ENCODE peak calls at places on chromosomes 16 and 17, in ten cellular contexts. W is MM.1S; E is CD8-positive, alpha-beta memory T cell; J is CD8-positive, alpha-beta T cell; D is mucosa of descending colon; P is astrocyte; Q is uterus; A is PC-3; N is body of pancreas; Y is prostate gland. T is an unnamed sample. For H3K9me3, the result is how much of the 10 kb centered on the place peaks cover.

GRCh38 chr16:1184156-1184868 is 31.4 kb downstream of the CACNA1H start:
- DNase-seq in W (no peak), E (no peak), J (no peak), D (no peak), P (no peak), Q (peak), A (no peak), N (no peak), Y (no peak), T (no peak)

GRCh38 chr17:82170412-82170961 is 42.2 kb downstream of the CCDC57 start:
- DNase-seq in W (no peak), E (no peak), J (no peak), D (peak), P (no peak), Q (no peak), A (no peak), N (no peak), Y (no peak), T (peak)

GRCh38 chr16:14088155-14088753 is 17.1 kb downstream of the MRTFB start:
- DNase-seq in W (no peak), E (no peak), J (no peak), D (no peak), P (no peak), Q (no peak), A (no peak), N (no peak), Y (no peak), T (no peak)

GRCh38 chr17:41211845-41212466 is 14.5 kb upstream of the KRTAP9-2 start:
- DNase-seq in W (peak), E (no peak), J (no peak), D (peak), P (peak), Q (no peak), A (peak), N (no peak), Y (no peak), T (no peak)

GRCh38 chr16:13193721-13194120 is 292.3 kb downstream of the SHISA9 start:
- DNase-seq in W (no peak), E (no peak), J (no peak), D (no peak), P (no peak), Q (no peak), A (no peak), N (no peak), Y (no peak), T (no peak)

GRCh38 chr17:17782425-17783120 is 54.2 kb downstream of the SREBF1 start:
- DNase-seq in W (no peak), E (no peak), J (no peak), D (peak), P (no peak), Q (peak), A (peak), N (peak), Y (no peak), T (peak)

GRCh38 chr17:43309505-43310329 is 75.9 kb upstream of the RNU2-1 start:
- DNase-seq in W (no peak), E (no peak), J (peak), D (no peak), P (no peak), Q (no peak), A (no peak), N (no peak), Y (peak), T (no peak)

GRCh38 chr17:82348434-82348833 is 10.6 kb upstream of the TEX19 start:
- DNase-seq in W (no peak), E (no peak), J (no peak), D (no peak), P (no peak), Q (no peak), A (no peak), N (no peak), Y (no peak), T (no peak)

GRCh38 chr17:49567871-49568694 is 7.6 kb upstream of the NXPH3 start:
- DNase-seq in W (peak), E (peak), J (peak), D (peak), P (peak), Q (peak), A (peak), N (peak), Y (peak), T (peak)

GRCh38 chr17:49393491-49394255 is 21.0 kb downstream of the PHB1 start:
- DNase-seq in W (no peak), E (no peak), J (no peak), D (no peak), P (no peak), Q (no peak), A (no peak), N (no peak), Y (no peak), T (no peak)

GRCh38 chr16:89149386-89149785 is 22.2 kb upstream of the CDH15 start:
- DNase-seq in W (no peak), E (peak), J (no peak), D (no peak), P (no peak), Q (no peak), A (no peak), N (no peak), Y (no peak), T (no peak)

GRCh38 chr16:84115919-84116719 is 623 bp downstream of the MBTPS1 start:
- DNase-seq in W (peak), E (peak), J (no peak), D (peak), P (peak), Q (no peak), A (peak), N (peak), Y (peak), T (no peak)

GRCh38 chr17:50129303-50129945 is 536 bp downstream of the SAMD14 start:
- DNase-seq in W (no peak), E (peak), J (no peak), D (no peak), P (peak), Q (no peak), A (no peak), N (no peak), Y (no peak), T (no peak)

GRCh38 chr16:89033304-89033703 is 56.3 kb upstream of the CBFA2T3 start:
- DNase-seq in W (no peak), E (peak), J (no peak), D (no peak), P (no peak), Q (no peak), A (no peak), N (no peak), Y (no peak), T (peak)

GRCh38 chr16:75931043-75931442 is 204.8 kb upstream of the CPHXL start:
- DNase-seq in W (no peak), E (no peak), J (no peak), D (no peak), P (peak), Q (no peak), A (peak), N (no peak), Y (no peak), T (no peak)

GRCh38 chr16:28130099-28131088 is 66.9 kb upstream of the GSG1L start:
- DNase-seq in W (no peak), E (no peak), J (no peak), D (no peak), P (peak), Q (no peak), A (no peak), N (no peak), Y (no peak), T (no peak)

GRCh38 chr17:45410144-45411091 is 22.3 kb downstream of the ARHGAP27 start:
- DNase-seq in W (peak), E (peak), J (peak), D (peak), P (no peak), Q (no peak), A (no peak), N (no peak), Y (no peak), T (peak)

GRCh38 chr17:48624544-48625501 is 1.3 kb downstream of the HOXB9 start:
- DNase-seq in W (no peak), E (no peak), J (no peak), D (no peak), P (no peak), Q (no peak), A (peak), N (no peak), Y (no peak), T (no peak)

GRCh38 chr17:15490634-15491261 is 23.3 kb upstream of the CDRT4 start:
- DNase-seq in W (no peak), E (no peak), J (no peak), D (peak), P (peak), Q (peak), A (peak), N (peak), Y (no peak), T (peak)

GRCh38 chr16:68450741-68451140 is 2.4 kb upstream of the SMPD3 start:
- DNase-seq in W (no peak), E (no peak), J (no peak), D (no peak), P (no peak), Q (no peak), A (peak), N (no peak), Y (no peak), T (no peak)

GRCh38 chr16:26688105-26688504 is 378.6 kb upstream of the C16orf82 start:
- DNase-seq in W (no peak), E (no peak), J (no peak), D (no peak), P (no peak), Q (no peak), A (no peak), N (no peak), Y (no peak), T (no peak)

GRCh38 chr17:77127735-77128361 is 12.9 kb upstream of the SEC14L1 start:
- DNase-seq in W (no peak), E (peak), J (peak), D (peak), P (peak), Q (no peak), A (no peak), N (peak), Y (peak), T (peak)

GRCh38 chr16:84957792-84958191 is 53.5 kb downstream of the ZDHHC7 start:
- DNase-seq in W (no peak), E (no peak), J (no peak), D (no peak), P (no peak), Q (no peak), A (no peak), N (no peak), Y (no peak), T (no peak)

GRCh38 chr17:7846765-7847661 is 7.9 kb upstream of the TMEM88 start:
- DNase-seq in W (no peak), E (peak), J (no peak), D (peak), P (no peak), Q (peak), A (no peak), N (no peak), Y (no peak), T (no peak)

GRCh38 chr17:7846063-7846735 is 8.7 kb upstream of the TMEM88 start:
- DNase-seq in W (no peak), E (peak), J (no peak), D (peak), P (no peak), Q (no peak), A (no peak), N (no peak), Y (no peak), T (no peak)

GRCh38 chr17:7843536-7844291 is 9.7 kb downstream of the KDM6B start:
- DNase-seq in W (peak), E (peak), J (peak), D (peak), P (peak), Q (peak), A (peak), N (peak), Y (peak), T (peak)

GRCh38 chr17:7844292-7845154 is 10.3 kb upstream of the TMEM88 start:
- DNase-seq in W (peak), E (peak), J (peak), D (peak), P (peak), Q (peak), A (peak), N (peak), Y (peak), T (peak)

DNA sequence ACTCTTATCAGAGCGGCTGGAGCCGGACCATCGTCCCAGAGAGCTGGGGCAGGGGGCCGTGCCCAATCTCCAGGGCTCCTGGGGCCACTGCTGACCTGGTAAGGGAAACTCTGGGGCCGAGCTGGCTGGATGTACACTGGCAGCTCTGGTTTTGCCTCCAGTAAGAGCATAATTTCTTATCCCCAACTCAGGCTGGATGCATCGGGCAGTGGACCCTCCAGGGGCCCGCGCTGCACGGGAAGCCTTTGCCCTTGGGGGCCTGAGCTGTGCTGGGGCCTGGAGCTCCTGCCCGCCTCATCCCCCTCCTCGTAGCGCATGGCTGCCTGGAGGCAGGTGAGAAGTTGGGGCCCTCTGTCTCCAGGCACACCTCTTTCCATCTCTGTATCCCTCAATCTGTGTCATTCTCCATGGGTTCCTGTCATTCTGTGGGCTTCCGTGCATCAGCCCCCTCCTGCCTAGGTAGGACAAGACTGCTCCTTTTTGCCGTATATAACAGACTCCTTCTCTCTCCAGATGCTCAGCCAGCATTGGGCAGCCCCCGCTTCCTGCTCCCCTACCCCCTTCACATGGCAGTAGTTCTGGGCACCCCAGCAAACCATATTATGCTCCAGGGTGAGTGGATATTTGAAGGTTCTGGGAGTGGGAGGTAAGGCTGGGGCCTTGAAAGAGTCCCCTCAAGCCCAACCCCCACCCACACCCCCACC is 9.4 kb upstream of the TMEM88 start:
- DNase-seq in W (no peak), E (peak), J (no peak), D (no peak), P (no peak), Q (no peak), A (no peak), N (no peak), Y (no peak), T (no peak)
- H3K4me3 ChIP-seq in W (peak), E (peak), J (peak), D (no peak), P (peak), Q (peak), A (peak), N (no peak), Y (no peak), T (no peak)

GRCh38 chr17:22704674-22705073 is 1012.4 kb downstream of the KCNJ18 start:
- DNase-seq in W (no peak), E (no peak), J (no peak), D (no peak), P (no peak), Q (no peak), A (peak), N (no peak), Y (no peak), T (no peak)
- H3K9me3 ChIP-seq in W (under half), E (under half), J (under half), D (half or more), P (under half), Q (under half), A (under half), N (under half), Y (under half), T (under half)

GRCh38 chr17:79074650-79075432 is at the start of gene ENGASE:
- DNase-seq in W (peak), E (peak), J (peak), D (peak), P (peak), Q (peak), A (peak), N (peak), Y (peak), T (peak)

GRCh38 chr17:79075433-79075805 is 795 bp downstream of the ENGASE start:
- DNase-seq in W (no peak), E (no peak), J (no peak), D (no peak), P (no peak), Q (no peak), A (no peak), N (no peak), Y (no peak), T (no peak)

GRCh38 chr17:79073706-79074088 is 927 bp upstream of the ENGASE start:
- DNase-seq in W (no peak), E (no peak), J (no peak), D (peak), P (no peak), Q (no peak), A (peak), N (no peak), Y (peak), T (no peak)

GRCh38 chr17:79077587-79077986 is 3.0 kb downstream of the ENGASE start:
- DNase-seq in W (no peak), E (no peak), J (no peak), D (no peak), P (no peak), Q (no peak), A (no peak), N (no peak), Y (no peak), T (peak)

DNA sequence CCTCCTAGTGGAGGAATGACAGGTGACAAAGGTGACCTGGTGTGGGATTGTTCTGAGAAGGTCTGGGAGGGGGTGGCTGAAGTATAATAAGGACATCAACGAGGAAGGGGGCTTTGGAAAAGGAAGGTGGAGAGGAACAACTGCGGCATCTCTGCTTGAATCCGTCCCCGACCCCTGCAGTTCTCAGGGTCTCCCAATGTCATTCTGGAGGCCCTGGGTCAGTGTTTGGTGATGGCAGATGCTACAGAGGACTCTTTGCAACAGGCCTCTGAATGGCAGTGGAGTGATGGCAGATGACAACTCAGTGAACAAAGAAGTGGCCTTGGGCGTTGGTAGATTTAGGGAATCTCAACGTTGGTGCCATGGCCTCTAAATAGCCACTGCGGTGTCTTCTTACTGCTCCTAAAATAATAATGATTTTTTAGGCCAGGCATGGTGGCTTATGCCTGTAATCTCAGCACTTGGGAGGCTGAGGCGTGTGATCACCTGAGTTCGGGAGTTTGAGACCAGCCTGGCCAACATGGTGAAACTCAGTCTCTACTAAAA is 1.3 kb downstream of the ENGASE start:
- DNase-seq in W (no peak), E (no peak), J (no peak), D (no peak), P (no peak), Q (no peak), A (no peak), N (no peak), Y (no peak), T (no peak)
- H3K4me3 ChIP-seq in W (peak), E (peak), J (peak), D (no peak), P (peak), Q (no peak), A (peak), N (no peak), Y (no peak), T (peak)

DNA sequence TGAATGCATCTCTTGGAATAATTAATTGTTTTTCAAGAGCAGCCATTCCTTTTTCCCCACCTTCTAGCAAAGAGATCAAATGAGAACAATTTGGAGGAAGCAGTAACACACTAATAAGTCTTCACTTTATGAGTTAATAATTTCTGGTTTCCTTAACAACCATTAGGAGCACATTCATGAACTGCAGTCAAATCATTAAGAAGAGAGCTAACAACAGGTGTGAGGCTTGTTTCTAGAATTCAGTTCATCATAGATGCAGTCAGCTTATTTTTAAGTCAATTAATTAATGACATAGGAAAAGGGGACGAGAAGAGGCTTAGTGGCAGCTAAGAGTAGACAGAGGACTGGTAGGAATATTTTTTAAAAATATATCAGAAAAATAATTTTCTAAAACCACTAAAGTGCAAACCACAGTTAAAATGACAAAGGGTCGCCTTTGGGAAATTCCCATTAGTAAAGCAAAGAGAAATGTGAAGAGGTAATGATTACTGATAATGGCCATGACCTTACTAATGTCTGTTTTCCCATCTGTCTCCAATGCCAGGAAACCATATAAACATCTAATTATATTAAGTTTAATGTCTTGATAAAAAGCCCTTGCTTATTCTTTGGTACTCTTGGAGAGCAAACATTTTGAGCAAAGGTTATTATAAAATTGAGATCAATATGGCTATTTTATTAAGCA is 184.2 kb downstream of the KCNJ2 start:
- DNase-seq in W (no peak), E (no peak), J (no peak), D (no peak), P (no peak), Q (no peak), A (no peak), N (no peak), Y (no peak), T (no peak)
- H3K9me3 ChIP-seq in W (under half), E (under half), J (under half), D (under half), P (under half), Q (under half), A (under half), N (under half), Y (under half), T (under half)

GRCh38 chr17:7184091-7184488 is 4.9 kb upstream of the ASGR1 start:
- DNase-seq in W (no peak), E (no peak), J (no peak), D (peak), P (no peak), Q (no peak), A (no peak), N (peak), Y (peak), T (no peak)
- H3K4me3 ChIP-seq in W (no peak), E (no peak), J (no peak), D (no peak), P (no peak), Q (no peak), A (no peak), N (no peak), Y (no peak), T (no peak)

T was measured in heart left ventricle.